ENCODE peak calls at places on chromosome 2, in six cellular contexts. T is effector CD4-positive, alpha-beta T cell; F is H9; Q is AG08396; U is Caki2; R is T-helper 9 cell. W is an unnamed sample.

GRCh38 chr2:10741139-10741538 is 19.7 kb downstream of the ATP6V1C2 start:
- DNase-seq in T (no peak), F (no peak), Q (no peak), U (no peak), R (no peak), W (no peak)

GRCh38 chr2:237864940-237865622 is 5.7 kb downstream of the RAMP1 start:
- DNase-seq in T (no peak), F (no peak), Q (peak; percentile 57), U (no peak), R (no peak), W (peak; percentile 17)

GRCh38 chr2:162839419-162839818 is 852 bp upstream of the KCNH7 start:
- DNase-seq in T (no peak), F (peak; percentile 33), Q (no peak), U (no peak), R (no peak), W (no peak)

GRCh38 chr2:45541450-45541849 is 69.6 kb downstream of the SRBD1 start:
- DNase-seq in T (no peak), F (no peak), Q (no peak), U (peak; percentile 6), R (no peak), W (no peak)

GRCh38 chr2:173750332-173750731 is 214.8 kb downstream of the SP3 start:
- DNase-seq in T (no peak), F (peak; percentile 53), Q (no peak), U (no peak), R (no peak), W (no peak)

GRCh38 chr2:201839727-201840126 is 33.4 kb downstream of the CDK15 start:
- DNase-seq in T (no peak), F (no peak), Q (no peak), U (no peak), R (no peak), W (no peak)

GRCh38 chr2:54579682-54580349 is 123.7 kb downstream of the SPTBN1 start:
- DNase-seq in T (peak; percentile 44), F (no peak), Q (no peak), U (peak; percentile 81), R (no peak), W (peak; percentile 50)

GRCh38 chr2:56565143-56565542 is 381.4 kb downstream of the CCDC85A start:
- DNase-seq in T (no peak), F (no peak), Q (no peak), U (no peak), R (no peak), W (no peak)

GRCh38 chr2:181992776-181993175 is 7.1 kb downstream of the PPP1R1C start:
- DNase-seq in T (no peak), F (no peak), Q (no peak), U (no peak), R (no peak), W (no peak)

GRCh38 chr2:37688771-37689468 is 17.5 kb upstream of the CDC42EP3 start:
- DNase-seq in T (no peak), F (no peak), Q (peak; percentile 72), U (peak; percentile 74), R (no peak), W (no peak)

GRCh38 chr2:842151-842792 is 108.4 kb upstream of the SNTG2 start:
- DNase-seq in T (no peak), F (peak; percentile 21), Q (no peak), U (no peak), R (no peak), W (no peak)

GRCh38 chr2:98311771-98312545 is 34.3 kb upstream of the CNGA3 start:
- DNase-seq in T (no peak), F (peak; percentile 65), Q (no peak), U (no peak), R (no peak), W (no peak)

GRCh38 chr2:85042330-85042729 is 71.4 kb downstream of the KCMF1 start:
- DNase-seq in T (no peak), F (no peak), Q (no peak), U (no peak), R (no peak), W (no peak)

GRCh38 chr2:126823951-126824350 is 74.7 kb upstream of the TEX51 start:
- DNase-seq in T (no peak), F (no peak), Q (no peak), U (no peak), R (no peak), W (no peak)

GRCh38 chr2:216031960-216032689 is 18.8 kb upstream of the MREG start:
- DNase-seq in T (no peak), F (no peak), Q (peak; percentile 37), U (peak; percentile 55), R (no peak), W (no peak)

GRCh38 chr2:239000089-239000488 is 152.2 kb downstream of the TWIST2 start:
- DNase-seq in T (no peak), F (no peak), Q (no peak), U (no peak), R (no peak), W (no peak)

GRCh38 chr2:2861666-2862240 is 515.9 kb downstream of the EIPR1 start:
- DNase-seq in T (no peak), F (no peak), Q (no peak), U (no peak), R (no peak), W (no peak)

GRCh38 chr2:99444222-99444621 is 45.6 kb downstream of the REV1 start:
- DNase-seq in T (no peak), F (no peak), Q (no peak), U (no peak), R (no peak), W (no peak)

GRCh38 chr2:238225911-238226697 is 13.7 kb downstream of the HES6 start:
- DNase-seq in T (no peak), F (no peak), Q (peak; percentile 81), U (no peak), R (no peak), W (no peak)

GRCh38 chr2:182426082-182426914 is 538 bp downstream of the PDE1A start:
- DNase-seq in T (no peak), F (no peak), Q (no peak), U (no peak), R (no peak), W (no peak)

GRCh38 chr2:44010266-44010665 is 14.5 kb upstream of the LRPPRC start:
- DNase-seq in T (no peak), F (no peak), Q (no peak), U (no peak), R (no peak), W (no peak)

GRCh38 chr2:183859129-183859528 is 734.9 kb downstream of the NUP35 start:
- DNase-seq in T (no peak), F (no peak), Q (no peak), U (no peak), R (no peak), W (no peak)

GRCh38 chr2:111049792-111050640 is 70.7 kb upstream of the BCL2L11 start:
- DNase-seq in T (no peak), F (no peak), Q (no peak), U (peak; percentile 36), R (no peak), W (no peak)

GRCh38 chr2:30915485-30915884 is 108.2 kb upstream of the CAPN13 start:
- DNase-seq in T (no peak), F (peak; percentile 79), Q (no peak), U (no peak), R (no peak), W (no peak)

GRCh38 chr2:155054712-155055111 is 356.2 kb downstream of the KCNJ3 start:
- DNase-seq in T (no peak), F (peak; percentile 33), Q (no peak), U (no peak), R (no peak), W (no peak)

GRCh38 chr2:41344529-41344928 is 703.3 kb upstream of the PKDCC start:
- DNase-seq in T (no peak), F (no peak), Q (no peak), U (no peak), R (no peak), W (no peak)

GRCh38 chr2:143410097-143410897 is 281.1 kb downstream of the ARHGAP15 start:
- DNase-seq in T (no peak), F (no peak), Q (no peak), U (no peak), R (no peak), W (no peak)

GRCh38 chr2:30255466-30256408 is 24.4 kb downstream of the LBH start:
- DNase-seq in T (no peak), F (no peak), Q (no peak), U (no peak), R (no peak), W (no peak)

GRCh38 chr2:12416600-12416999 is 300.1 kb upstream of the TRIB2 start:
- DNase-seq in T (peak; percentile 52), F (no peak), Q (peak; percentile 41), U (no peak), R (peak; percentile 49), W (peak; percentile 57)

GRCh38 chr2:116142828-116143227 is 1671.7 kb upstream of the DDX18 start:
- DNase-seq in T (no peak), F (no peak), Q (no peak), U (no peak), R (no peak), W (no peak)

GRCh38 chr2:231391981-231392380 is 3.5 kb upstream of the B3GNT7 start:
- DNase-seq in T (no peak), F (no peak), Q (no peak), U (no peak), R (no peak), W (no peak)

GRCh38 chr2:127453392-127454171 is 35.4 kb downstream of the PROC start:
- DNase-seq in T (no peak), F (peak; percentile 64), Q (peak; percentile 15), U (peak; percentile 43), R (no peak), W (no peak)

W was measured in B cell.